ENCODE peak calls at places on chromosomes 6 and 20, in ten cellular contexts. U, H, A, O, Z, D, I, C, T and N are unnamed samples. For H3K4me1, the result is how much of the 10 kb centered on the place peaks cover.

GRCh38 chr6:158475344-158476302 is 84.3 kb upstream of the TMEM181 start:
- DNase-seq in U (peak), H (no peak), A (no peak), O (peak), Z (peak), D (no peak), I (peak), C (peak), T (peak), N (no peak)

GRCh38 chr6:20092071-20092566 is 120.2 kb downstream of the MBOAT1 start:
- DNase-seq in U (no peak), H (no peak), A (no peak), O (peak), Z (no peak), D (peak), I (peak), C (peak), T (peak), N (no peak)

GRCh38 chr20:33267691-33268090 is 15.3 kb upstream of the BPIFB1 start:
- DNase-seq in U (no peak), H (no peak), A (no peak), O (no peak), Z (no peak), D (no peak), I (no peak), C (no peak), T (no peak), N (no peak)

GRCh38 chr6:105771313-105771970 is 314.7 kb upstream of the PRDM1 start:
- DNase-seq in U (no peak), H (no peak), A (no peak), O (no peak), Z (no peak), D (no peak), I (no peak), C (no peak), T (no peak), N (no peak)

GRCh38 chr6:12720310-12720709 is 3.7 kb downstream of the PHACTR1 start:
- DNase-seq in U (no peak), H (no peak), A (no peak), O (no peak), Z (no peak), D (no peak), I (no peak), C (no peak), T (no peak), N (no peak)

GRCh38 chr6:37624121-37624520 is 73.6 kb downstream of the MDGA1 start:
- DNase-seq in U (no peak), H (no peak), A (no peak), O (peak), Z (no peak), D (no peak), I (no peak), C (no peak), T (no peak), N (no peak)

GRCh38 chr6:121515615-121516265 is 80.3 kb downstream of the GJA1 start:
- DNase-seq in U (no peak), H (no peak), A (no peak), O (no peak), Z (no peak), D (no peak), I (no peak), C (no peak), T (no peak), N (no peak)

GRCh38 chr6:77034161-77034560 is 429.1 kb downstream of the HTR1B start:
- DNase-seq in U (no peak), H (no peak), A (peak), O (no peak), Z (no peak), D (no peak), I (no peak), C (no peak), T (no peak), N (no peak)

GRCh38 chr6:10269814-10270472 is 144.9 kb downstream of the TFAP2A start:
- DNase-seq in U (no peak), H (no peak), A (no peak), O (peak), Z (no peak), D (no peak), I (no peak), C (no peak), T (no peak), N (no peak)

GRCh38 chr20:43925215-43925614 is 10.6 kb downstream of the TOX2 start:
- DNase-seq in U (no peak), H (no peak), A (no peak), O (no peak), Z (no peak), D (no peak), I (no peak), C (peak), T (no peak), N (no peak)

GRCh38 chr6:63584125-63584514 is 11.8 kb downstream of the LOC128125822 start:
- DNase-seq in U (no peak), H (no peak), A (no peak), O (no peak), Z (no peak), D (no peak), I (no peak), C (no peak), T (no peak), N (no peak)

GRCh38 chr6:106513813-106514212 is 115.5 kb downstream of the RTN4IP1 start:
- DNase-seq in U (no peak), H (no peak), A (no peak), O (no peak), Z (no peak), D (peak), I (no peak), C (no peak), T (no peak), N (no peak)

GRCh38 chr6:36226648-36227047 is 30.1 kb downstream of the BRPF3 start:
- DNase-seq in U (no peak), H (peak), A (no peak), O (no peak), Z (no peak), D (no peak), I (no peak), C (no peak), T (peak), N (no peak)

GRCh38 chr6:120869397-120869796 is 464.9 kb downstream of the TBC1D32 start:
- DNase-seq in U (no peak), H (no peak), A (no peak), O (no peak), Z (no peak), D (no peak), I (no peak), C (no peak), T (no peak), N (no peak)

GRCh38 chr6:135173242-135173988 is 7.7 kb upstream of the MYB start:
- DNase-seq in U (no peak), H (no peak), A (no peak), O (no peak), Z (no peak), D (no peak), I (no peak), C (no peak), T (peak), N (no peak)

GRCh38 chr6:97195117-97195516 is 87.9 kb downstream of the MMS22L start:
- DNase-seq in U (no peak), H (no peak), A (no peak), O (no peak), Z (no peak), D (no peak), I (no peak), C (no peak), T (no peak), N (no peak)

GRCh38 chr6:105793132-105793531 is 293.0 kb upstream of the PRDM1 start:
- DNase-seq in U (no peak), H (no peak), A (no peak), O (no peak), Z (peak), D (no peak), I (no peak), C (no peak), T (peak), N (no peak)

GRCh38 chr6:156279306-156279969 is 497.7 kb upstream of the ARID1B start:
- DNase-seq in U (no peak), H (no peak), A (no peak), O (no peak), Z (peak), D (peak), I (no peak), C (peak), T (no peak), N (no peak)

GRCh38 chr20:53208110-53208908 is 236.2 kb downstream of the TSHZ2 start:
- DNase-seq in U (no peak), H (no peak), A (no peak), O (no peak), Z (no peak), D (peak), I (no peak), C (no peak), T (peak), N (no peak)

GRCh38 chr20:9442858-9443257 is 71.5 kb upstream of the LAMP5 start:
- DNase-seq in U (peak), H (no peak), A (no peak), O (no peak), Z (no peak), D (peak), I (no peak), C (peak), T (no peak), N (no peak)

GRCh38 chr6:104423691-104424090 is 436.0 kb downstream of the HACE1 start:
- DNase-seq in U (no peak), H (no peak), A (no peak), O (no peak), Z (no peak), D (no peak), I (no peak), C (no peak), T (no peak), N (no peak)

GRCh38 chr6:104431096-104431495 is 428.6 kb downstream of the HACE1 start:
- DNase-seq in U (no peak), H (no peak), A (no peak), O (no peak), Z (no peak), D (no peak), I (no peak), C (no peak), T (no peak), N (no peak)

DNA sequence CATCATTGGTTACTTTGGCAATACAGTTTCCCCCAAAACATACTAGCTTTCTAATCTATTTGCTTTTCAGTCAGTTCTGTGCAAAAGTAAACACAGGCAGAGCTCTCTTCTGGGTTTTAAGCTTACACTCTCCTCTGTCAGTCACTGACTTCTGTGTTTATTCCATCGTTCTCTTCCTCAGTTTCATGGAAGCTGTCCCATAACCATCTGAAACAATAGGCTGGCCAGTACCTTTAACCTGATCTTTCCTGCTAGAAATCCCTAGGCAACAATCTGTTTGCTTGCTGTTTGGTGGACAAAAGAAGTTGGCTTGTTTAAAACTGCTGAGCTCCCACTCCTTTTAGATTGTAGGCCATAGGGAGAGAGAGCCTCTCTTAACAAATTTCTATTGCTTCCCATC is 431.5 kb downstream of the HACE1 start:
- DNase-seq in U (no peak), H (no peak), A (no peak), O (no peak), Z (no peak), D (no peak), I (no peak), C (no peak), T (no peak), N (no peak)
- H3K4me3 ChIP-seq in U (no peak), H (no peak), A (no peak), O (no peak), Z (no peak), D (no peak), I (no peak), C (no peak), T (no peak), N (no peak)

DNA sequence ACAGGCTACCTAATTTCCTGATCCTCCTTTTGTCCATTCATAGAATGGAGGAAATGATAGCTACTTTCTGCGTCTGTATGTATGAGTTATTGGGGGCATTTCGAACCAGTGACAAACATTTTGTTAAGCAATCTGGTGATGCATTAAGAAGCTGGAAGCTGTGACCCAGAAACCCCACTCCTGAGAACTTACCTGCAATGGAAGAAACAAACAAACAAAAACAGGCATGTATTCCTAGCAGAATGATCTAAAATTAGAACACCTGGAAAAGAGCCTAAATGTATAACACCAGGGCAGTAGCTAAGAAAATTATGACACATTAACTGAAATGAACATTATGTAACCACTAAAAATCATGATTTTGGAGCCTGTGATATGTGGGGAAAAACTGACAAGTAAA is 33.4 kb upstream of the PRND start:
- DNase-seq in U (no peak), H (no peak), A (no peak), O (no peak), Z (no peak), D (no peak), I (no peak), C (no peak), T (no peak), N (no peak)
- H3K4me1 ChIP-seq in U (under half), H (half or more), A (under half), O (under half), Z (under half), D (under half), I (under half), C (under half), T (under half), N (under half)

DNA sequence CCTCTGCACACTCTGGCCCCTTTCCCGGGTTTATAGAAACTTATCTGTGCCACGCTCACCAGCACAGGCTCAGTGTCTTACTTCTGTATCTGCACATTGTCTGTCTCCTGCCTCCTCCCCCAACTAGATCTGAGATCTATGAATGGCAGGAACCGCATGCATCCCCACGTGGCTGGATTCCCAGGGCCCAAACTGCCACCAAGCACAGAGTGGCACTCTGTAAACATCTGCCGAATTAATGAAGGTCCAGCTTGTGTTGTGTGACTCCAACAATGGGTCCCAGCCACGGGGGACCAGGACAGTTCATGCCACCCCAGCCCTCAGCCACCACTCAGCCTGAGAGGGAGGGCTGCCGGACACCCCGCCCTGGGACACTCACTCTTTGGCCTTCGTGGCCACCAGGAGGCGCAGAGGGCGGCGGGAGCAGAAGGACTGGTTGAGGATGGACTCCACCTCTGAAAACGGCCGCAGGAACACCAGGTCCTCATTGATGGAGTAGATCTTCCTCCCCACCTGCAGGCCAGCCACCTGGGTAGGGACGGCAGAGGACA is 171.1 kb downstream of the PREX1 start:
- DNase-seq in U (peak), H (no peak), A (no peak), O (peak), Z (no peak), D (peak), I (no peak), C (no peak), T (peak), N (no peak)
- TF ChIP-seq EP300 in U (no peak), H (no peak), A (no peak), O (no peak), Z (no peak), D (no peak), I (no peak), C (no peak), T (no peak), N (no peak)

DNA sequence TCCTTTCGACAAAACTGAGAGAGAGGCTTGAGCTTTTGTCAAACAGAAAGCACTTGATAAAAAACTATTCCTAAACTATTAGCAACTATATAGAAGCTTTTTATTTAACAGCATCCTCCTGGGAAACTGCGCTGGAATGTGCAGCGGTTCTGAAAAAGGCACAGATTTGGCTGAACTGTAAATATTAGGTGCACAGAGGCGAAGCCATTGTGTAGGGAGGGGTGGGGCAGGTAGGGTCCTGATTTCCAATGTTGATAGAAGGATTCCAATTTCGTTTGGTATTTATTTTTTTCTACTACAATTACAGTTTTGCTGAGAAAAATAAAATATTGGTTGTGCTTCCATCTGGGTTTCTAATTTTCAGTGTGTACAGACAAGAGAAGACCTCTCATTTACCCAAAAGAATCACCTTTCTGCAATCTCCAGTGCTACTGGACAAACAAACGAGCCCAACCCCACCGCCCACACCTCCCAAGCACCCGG is 688 bp upstream of the SH3BGRL2 start:
- DNase-seq in U (no peak), H (no peak), A (no peak), O (no peak), Z (no peak), D (no peak), I (no peak), C (no peak), T (no peak), N (no peak)
- H3K4me3 ChIP-seq in U (peak), H (peak), A (peak), O (peak), Z (peak), D (peak), I (peak), C (no peak), T (peak), N (peak)

GRCh38 chr6:85402922-85403321 is 47.0 kb upstream of the NT5E start:
- DNase-seq in U (no peak), H (no peak), A (no peak), O (no peak), Z (no peak), D (no peak), I (no peak), C (no peak), T (no peak), N (no peak)

GRCh38 chr6:85400331-85400730 is 49.6 kb upstream of the NT5E start:
- DNase-seq in U (no peak), H (no peak), A (no peak), O (no peak), Z (no peak), D (no peak), I (no peak), C (no peak), T (no peak), N (no peak)

GRCh38 chr6:85402071-85402470 is 47.8 kb upstream of the NT5E start:
- DNase-seq in U (no peak), H (no peak), A (no peak), O (no peak), Z (no peak), D (peak), I (no peak), C (no peak), T (no peak), N (no peak)

GRCh38 chr6:85403331-85404015 is 46.4 kb upstream of the NT5E start:
- DNase-seq in U (no peak), H (no peak), A (no peak), O (no peak), Z (no peak), D (no peak), I (no peak), C (no peak), T (no peak), N (no peak)

GRCh38 chr6:85401186-85402062 is 48.5 kb upstream of the NT5E start:
- DNase-seq in U (no peak), H (no peak), A (no peak), O (no peak), Z (no peak), D (no peak), I (no peak), C (no peak), T (no peak), N (no peak)
- H3K4me1 ChIP-seq in U (under half), H (under half), A (under half), O (under half), Z (under half), D (under half), I (under half), C (under half), T (under half), N (under half)

DNA sequence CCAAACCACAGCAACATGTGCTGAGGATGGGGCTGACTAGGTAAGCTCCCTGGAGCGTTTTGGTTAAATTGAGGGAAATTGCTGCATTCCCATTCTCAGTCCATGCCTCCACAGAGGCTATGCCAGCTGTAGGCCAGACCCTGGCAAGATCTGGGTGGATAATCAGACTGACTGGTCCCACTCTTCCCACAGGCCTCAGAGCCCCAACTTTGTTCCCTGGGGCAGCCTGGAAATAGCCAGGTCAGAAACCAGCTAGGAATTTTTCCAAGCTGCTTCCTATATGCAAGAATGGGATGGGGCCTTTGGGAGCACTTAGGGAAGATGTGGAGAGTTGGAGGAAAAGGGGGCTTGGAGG is 1.5 kb upstream of the VEGFA start:
- DNase-seq in U (no peak), H (peak), A (no peak), O (no peak), Z (no peak), D (no peak), I (no peak), C (no peak), T (no peak), N (no peak)
- TF ChIP-seq EP300 in U (no peak), H (no peak), A (no peak), O (no peak), Z (no peak), D (no peak), I (no peak), C (no peak), T (no peak), N (no peak)